ENCODE peak calls at places on chromosomes 12 and 14, in five cellular contexts. N is mucosa of descending colon, Z is OCI-LY7, S is HCT116, Q is upper lobe of right lung. Y is an unnamed sample. For H3K9me3 and H3K36me3, the result is how much of the 10 kb centered on the place peaks cover.

GRCh38 chr14:80955434-80955939 is at the start of gene TSHR:
- DNase-seq in Q (peak), N (no peak), S (no peak), Z (peak), Y (no peak)

GRCh38 chr14:95841680-95842079 is 35.0 kb upstream of the TUNAR start:
- DNase-seq in Q (no peak), N (no peak), S (no peak), Z (no peak), Y (no peak)

GRCh38 chr12:88472775-88473174 is 107.5 kb downstream of the KITLG start:
- DNase-seq in Z (no peak), Q (no peak), S (peak), N (no peak), Y (no peak)

GRCh38 chr14:32372154-32372553 is 43.1 kb downstream of the AKAP6 start:
- DNase-seq in S (no peak), N (no peak), Q (no peak), Z (no peak), Y (no peak)

GRCh38 chr14:57749267-57749666 is 116.6 kb downstream of the SLC35F4 start:
- DNase-seq in S (no peak), Z (no peak), Q (no peak), N (no peak), Y (no peak)

GRCh38 chr12:8036366-8036765 is 3.9 kb downstream of the FOXJ2 start:
- DNase-seq in S (no peak), N (no peak), Q (no peak), Z (no peak), Y (no peak)

GRCh38 chr12:51915003-51915625 is 7.8 kb downstream of the ACVRL1 start:
- DNase-seq in N (no peak), Q (peak), Z (no peak), S (no peak), Y (no peak)

GRCh38 chr12:108573310-108573709 is 10.9 kb downstream of the ISCU start:
- DNase-seq in Z (no peak), Q (no peak), N (no peak), S (no peak), Y (no peak)

GRCh38 chr14:74503973-74504335 is 10.4 kb downstream of the ISCA2 start:
- DNase-seq in Q (no peak), Z (no peak), S (no peak), N (no peak), Y (no peak)

GRCh38 chr14:58078068-58078467 is 73.9 kb downstream of the ARMH4 start:
- DNase-seq in Q (no peak), N (no peak), S (no peak), Z (no peak), Y (peak)

GRCh38 chr12:115355301-115355700 is 671.3 kb upstream of the TBX3 start:
- DNase-seq in S (no peak), Z (no peak), Q (no peak), N (no peak), Y (no peak)

GRCh38 chr14:102196436-102197230 is 56.9 kb downstream of the WDR20 start:
- DNase-seq in N (no peak), Z (no peak), S (no peak), Q (no peak), Y (no peak)

GRCh38 chr14:73977896-73978295 is 27.8 kb downstream of the COQ6 start:
- DNase-seq in N (no peak), S (no peak), Q (no peak), Z (no peak), Y (no peak)

GRCh38 chr14:74616996-74617700 is 5.1 kb upstream of the LTBP2 start:
- DNase-seq in Q (no peak), Z (no peak), N (no peak), S (no peak), Y (no peak)

GRCh38 chr14:32702571-32702970 is 236.1 kb upstream of the NPAS3 start:
- DNase-seq in Z (peak), Q (no peak), N (peak), S (no peak), Y (peak)

GRCh38 chr12:132530451-132530850 is 40.5 kb downstream of the FBRSL1 start:
- DNase-seq in N (no peak), S (no peak), Z (no peak), Q (no peak), Y (no peak)
- H3K9me3 ChIP-seq in N (under half), S (under half), Z (under half), Q (under half), Y (under half)

DNA sequence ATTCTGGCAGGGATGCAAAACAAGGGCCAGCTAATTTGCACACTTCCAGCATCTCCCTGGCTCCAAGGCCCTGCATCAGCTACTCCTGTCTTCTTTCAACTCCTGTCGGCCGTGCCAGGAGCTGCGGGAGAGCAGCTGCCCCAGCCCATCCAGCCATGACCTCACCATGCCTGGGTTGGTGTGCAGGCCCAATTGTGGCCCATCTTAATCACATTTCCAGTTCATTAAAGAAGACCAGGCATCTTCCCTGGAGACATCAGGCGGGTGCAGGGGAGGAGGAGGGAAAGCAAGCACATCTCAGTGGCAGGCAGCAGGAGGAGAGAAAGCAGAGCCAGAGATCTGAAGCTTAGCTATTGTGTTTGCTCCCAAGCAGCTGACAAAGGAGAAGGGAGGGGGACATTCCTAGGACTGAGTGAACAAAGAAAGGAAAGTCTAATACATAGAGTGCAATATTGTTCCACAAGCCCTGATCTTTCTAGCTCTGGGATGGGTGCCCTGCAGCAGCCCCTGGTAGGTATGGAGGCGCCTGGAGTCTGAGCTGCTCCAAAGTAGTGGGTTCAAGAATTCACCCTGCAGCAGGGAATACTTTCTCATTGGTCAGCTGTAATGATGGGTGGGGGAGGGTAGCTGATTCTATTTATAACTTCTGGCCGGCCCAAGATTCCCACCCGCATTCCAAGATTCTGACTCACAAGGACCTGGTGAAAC is 40.1 kb downstream of the VWF start:
- DNase-seq in Q (no peak), N (no peak), Z (no peak), S (peak), Y (peak)
- H3K4me3 ChIP-seq in Q (no peak), N (no peak), Z (no peak), S (peak), Y (no peak)

DNA sequence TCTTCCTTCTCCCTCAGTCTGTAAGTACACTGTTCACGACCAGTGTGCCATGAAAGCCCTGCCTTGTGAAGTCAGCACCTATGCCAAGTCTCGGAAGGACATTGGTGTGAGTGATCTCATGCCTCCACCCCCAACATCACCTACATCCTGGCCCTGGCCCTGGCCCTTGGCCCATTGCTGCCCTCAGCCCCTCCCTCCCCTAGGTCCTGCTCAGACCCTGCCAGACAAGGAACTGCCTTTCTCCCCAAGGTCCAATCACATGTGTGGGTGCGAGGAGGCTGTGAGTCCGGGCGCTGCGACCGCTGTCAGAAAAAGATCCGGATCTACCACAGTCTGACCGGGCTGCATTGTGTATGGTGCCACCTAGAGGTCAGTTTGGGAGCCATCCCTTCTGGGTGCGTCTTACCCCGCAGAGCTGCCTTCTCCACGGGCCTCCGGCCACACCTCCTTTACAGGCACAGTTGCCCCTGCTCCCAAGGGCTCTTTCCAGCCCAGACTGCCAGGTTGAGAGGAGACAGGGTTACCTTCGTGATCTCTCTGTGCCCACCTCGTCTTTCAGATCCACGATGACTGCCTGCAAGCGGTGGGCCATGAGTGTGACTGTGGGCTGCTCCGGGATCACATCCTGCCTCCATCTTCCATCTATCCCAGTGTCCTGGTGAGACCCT is 9.2 kb downstream of the DGKA start:
- DNase-seq in Z (peak), N (peak), S (peak), Q (peak), Y (peak)
- H3K36me3 ChIP-seq in Z (half or more), N (under half), S (under half), Q (under half), Y (under half)

GRCh38 chr14:92974541-92975345 is 51.8 kb downstream of the CHGA start:
- DNase-seq in Q (no peak), N (no peak), S (no peak), Z (no peak), Y (no peak)
- H3K9me3 ChIP-seq in Q (under half), N (under half), S (under half), Z (under half), Y (under half)

GRCh38 chr14:23547924-23548323 is 3.6 kb downstream of the ZFHX2 start:
- DNase-seq in S (no peak), Q (no peak), N (no peak), Z (no peak), Y (no peak)

GRCh38 chr14:23550827-23551265 is 719 bp downstream of the ZFHX2 start:
- DNase-seq in Q (peak), N (no peak), S (no peak), Z (no peak), Y (no peak)

GRCh38 chr14:23546450-23547035 is 5.0 kb downstream of the ZFHX2 start:
- DNase-seq in Q (no peak), N (no peak), S (no peak), Z (no peak), Y (no peak)

GRCh38 chr14:23550131-23550826 is 1.3 kb downstream of the ZFHX2 start:
- DNase-seq in Z (no peak), N (no peak), Q (no peak), S (no peak), Y (no peak)

DNA sequence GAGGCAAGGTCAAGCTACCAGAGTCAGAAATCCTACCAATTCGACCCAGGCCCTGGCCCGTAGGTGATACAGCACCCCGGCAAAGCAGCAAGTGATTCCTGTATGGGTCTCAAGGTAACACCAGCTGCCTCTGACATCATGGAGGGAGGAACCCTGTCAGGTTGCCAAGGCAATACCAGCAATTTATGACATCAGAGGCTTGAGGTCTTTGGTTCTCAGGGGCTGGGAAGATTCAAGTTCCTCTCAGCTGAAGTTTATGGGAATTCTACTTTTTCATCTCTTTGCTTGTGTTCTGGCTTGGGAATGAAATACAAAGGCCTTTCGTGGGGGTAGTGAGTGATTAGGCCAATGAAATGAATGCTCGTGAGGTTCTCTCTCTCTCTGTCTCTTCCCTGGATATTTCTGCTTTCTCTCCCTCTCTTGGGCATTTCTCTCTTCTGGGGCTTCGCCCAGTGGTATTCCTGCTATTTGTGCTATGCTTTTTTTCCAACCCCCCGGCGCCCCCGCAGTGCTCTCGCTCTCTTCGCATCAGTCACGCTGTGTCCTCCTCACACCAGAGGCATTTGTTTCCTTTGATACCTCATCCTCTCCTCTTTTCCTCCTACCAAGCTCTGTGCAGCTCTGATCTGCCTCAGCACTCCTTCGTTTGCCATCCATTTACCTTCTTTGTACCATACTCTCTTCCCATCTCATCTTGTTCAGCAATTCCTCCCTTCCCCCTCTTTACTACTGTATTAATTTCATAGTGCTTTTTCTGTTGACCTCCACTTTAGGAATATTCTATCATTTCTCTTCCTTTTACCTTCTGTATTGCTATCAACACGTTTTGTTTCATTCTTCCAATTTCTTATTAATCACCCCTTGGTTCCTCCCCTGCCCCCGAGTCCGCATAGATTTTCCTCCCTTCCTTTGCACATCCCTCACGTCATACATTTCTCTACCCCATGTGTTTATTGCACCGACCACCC is 2.9 kb downstream of the ZFHX2 start:
- DNase-seq in N (no peak), Z (no peak), S (no peak), Q (no peak), Y (no peak)
- H3K4me3 ChIP-seq in N (no peak), Z (no peak), S (no peak), Q (no peak), Y (no peak)

GRCh38 chr12:6868211-6869048 is 1.1 kb downstream of the TPI1 start:
- DNase-seq in Z (peak), N (peak), Q (no peak), S (no peak), Y (no peak)
- H3K36me3 ChIP-seq in Z (half or more), N (under half), Q (under half), S (under half), Y (half or more)

GRCh38 chr14:87231336-87232026 is 761.5 kb downstream of the GALC start:
- DNase-seq in N (no peak), Q (no peak), Z (no peak), S (no peak), Y (no peak)
- H3K9me3 ChIP-seq in N (under half), Q (under half), Z (under half), S (under half), Y (under half)

GRCh38 chr14:22489957-22490950 is 98.8 kb downstream of the DAD1 start:
- DNase-seq in Q (no peak), S (no peak), N (no peak), Z (no peak), Y (no peak)
- H3K4me3 ChIP-seq in Q (no peak), S (no peak), N (no peak), Z (peak), Y (no peak)